ENCODE peak calls at places on chromosomes 2 and 18, in seven cellular contexts. S is AG04450; I is OCI-LY7; R is heart left ventricle; B is psoas muscle; W is K562; Z is naive thymus-derived CD4-positive, alpha-beta T cell. K is an unnamed sample.
A peak's percentile ranks its signal among the peaks of the same experiment; 100 is the strongest.

GRCh38 chr18:24227976-24228660 is 89.3 kb downstream of the CABYR start:
- DNase-seq in B (no peak), I (no peak), Z (no peak), S (peak; percentile 20), R (no peak), W (no peak), K (no peak)

GRCh38 chr2:223414646-223415045 is 187.5 kb downstream of the SCG2 start:
- DNase-seq in W (no peak), I (no peak), S (peak; percentile 7), B (peak; percentile 40), R (no peak), Z (no peak), K (no peak)

GRCh38 chr2:225400060-225400511 is 576 bp downstream of the NYAP2 start:
- DNase-seq in R (no peak), S (peak; percentile 16), Z (no peak), I (peak; percentile 5), B (peak; percentile 13), W (no peak), K (no peak)

GRCh38 chr2:134333646-134334189 is 79.8 kb downstream of the MGAT5 start:
- DNase-seq in I (no peak), Z (no peak), B (no peak), W (no peak), R (no peak), S (no peak), K (no peak)

GRCh38 chr2:235543126-235543750 is 49.4 kb downstream of the AGAP1 start:
- DNase-seq in W (no peak), R (peak; percentile 26), Z (no peak), I (no peak), B (no peak), S (no peak), K (no peak)

GRCh38 chr18:34807106-34807796 is 97.2 kb downstream of the DTNA start:
- DNase-seq in Z (no peak), S (no peak), B (no peak), R (no peak), W (no peak), I (no peak), K (no peak)

GRCh38 chr2:177735318-177735803 is 337.2 kb downstream of the PDE11A start:
- DNase-seq in B (no peak), S (no peak), Z (no peak), R (no peak), I (no peak), W (no peak), K (no peak)

GRCh38 chr2:235168174-235168979 is 216.6 kb downstream of the SH3BP4 start:
- DNase-seq in Z (no peak), W (no peak), I (no peak), S (no peak), R (no peak), B (no peak), K (no peak)

GRCh38 chr2:216082388-216082733 is 642 bp downstream of the TMEM169 start:
- DNase-seq in Z (no peak), B (no peak), S (no peak), R (no peak), I (no peak), W (no peak), K (no peak)

GRCh38 chr2:43977677-43978076 is 18.1 kb downstream of the LRPPRC start:
- DNase-seq in Z (no peak), B (no peak), I (no peak), R (no peak), S (no peak), W (no peak), K (no peak)

GRCh38 chr2:109348645-109349554 is 219.9 kb downstream of the SH3RF3 start:
- DNase-seq in I (no peak), B (no peak), Z (peak; percentile 74), W (no peak), S (no peak), R (no peak), K (no peak)

DNA sequence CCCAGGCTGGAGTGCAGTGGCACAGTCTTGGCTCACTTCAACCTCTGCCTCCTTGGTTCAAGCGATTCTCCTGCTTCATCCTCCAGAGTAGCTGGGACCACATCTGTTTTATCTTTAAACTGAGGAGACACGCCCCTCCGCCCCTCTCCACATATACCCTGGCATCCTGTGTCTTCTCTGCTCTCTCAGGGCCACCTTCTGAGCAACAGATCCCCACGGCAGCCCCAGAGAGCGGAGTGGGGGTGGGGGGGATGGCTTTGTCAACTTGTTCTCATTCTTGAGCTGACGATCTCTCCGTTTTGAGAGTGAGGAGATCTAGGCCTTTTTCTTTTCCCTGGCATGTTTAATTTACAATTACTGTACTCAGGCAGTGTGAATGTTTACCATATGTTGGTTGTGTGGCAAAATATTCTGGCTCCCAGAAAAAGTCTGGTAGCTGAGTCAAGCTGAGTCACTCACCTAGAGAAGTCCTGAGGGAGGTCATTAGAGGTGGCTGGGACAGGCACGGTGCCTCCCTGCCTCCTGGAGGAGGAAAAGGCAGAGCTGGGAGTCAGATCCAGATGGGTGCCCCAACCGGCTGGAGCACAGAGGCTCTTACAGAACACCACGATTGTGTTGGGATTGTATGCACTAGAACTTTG is 19.5 kb upstream of the ID2 start:
- DNase-seq in R (no peak), S (no peak), I (no peak), Z (no peak), W (peak; percentile 59), B (no peak), K (no peak)
- H3K27ac ChIP-seq in R (no peak overlapping the region), S (peak overlapping the region; percentile 89), I (no peak overlapping the region), Z (no peak overlapping the region), W (no peak overlapping the region), B (no peak overlapping the region), K (no peak overlapping the region)

GRCh38 chr2:2922156-2922555 is 455.5 kb downstream of the EIPR1 start:
- DNase-seq in I (no peak), R (no peak), S (no peak), Z (no peak), B (no peak), W (no peak), K (no peak)
- H3K27ac ChIP-seq in I (no peak overlapping the region), R (no peak overlapping the region), S (no peak overlapping the region), Z (no peak overlapping the region), B (no peak overlapping the region), W (no peak overlapping the region), K (no peak overlapping the region)

GRCh38 chr18:11995445-11996189 is 14.3 kb downstream of the IMPA2 start:
- DNase-seq in Z (peak; percentile 52), I (peak; percentile 76), B (peak; percentile 73), W (peak; percentile 65), R (peak; percentile 86), S (peak; percentile 48), K (no peak)

GRCh38 chr18:11996190-11996754 is 15.0 kb downstream of the IMPA2 start:
- DNase-seq in S (no peak), B (no peak), R (no peak), W (no peak), Z (no peak), I (no peak), K (no peak)

GRCh38 chr18:11996907-11997306 is 15.6 kb downstream of the IMPA2 start:
- DNase-seq in Z (no peak), W (no peak), R (no peak), I (no peak), B (no peak), S (no peak), K (no peak)

GRCh38 chr18:11998182-11998581 is 16.9 kb downstream of the IMPA2 start:
- DNase-seq in S (no peak), R (peak; percentile 69), W (no peak), Z (no peak), B (peak; percentile 43), I (no peak), K (no peak)

DNA sequence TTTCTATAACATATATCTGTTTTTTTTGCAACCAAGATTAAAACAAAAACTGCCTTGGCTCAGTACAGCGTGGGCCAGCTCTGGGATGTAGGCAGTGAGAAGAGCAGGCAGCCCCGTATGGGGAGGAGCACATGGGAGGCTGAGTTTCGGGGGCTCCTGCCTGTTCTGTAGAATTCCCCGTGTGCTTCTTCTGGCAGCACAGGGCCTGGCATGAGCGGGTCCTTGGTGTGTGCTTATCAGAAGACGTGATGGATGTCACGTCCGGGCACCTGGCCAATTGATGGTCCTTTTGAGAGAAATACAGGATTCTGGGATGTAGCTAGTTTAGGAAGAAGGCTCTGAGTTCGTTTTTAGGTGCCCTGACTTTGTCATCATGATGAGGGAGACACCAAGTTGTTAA is 16.2 kb downstream of the IMPA2 start:
- DNase-seq in Z (no peak), I (no peak), W (no peak), S (no peak), B (no peak), R (no peak), K (no peak)
- H3K27ac ChIP-seq in Z (no peak overlapping the region), I (no peak overlapping the region), W (no peak overlapping the region), S (no peak overlapping the region), B (peak overlapping the region; percentile 86), R (peak overlapping the region; percentile 65), K (no peak overlapping the region)

GRCh38 chr2:47080888-47081301 is 74.2 kb downstream of the STPG4 start:
- DNase-seq in W (no peak), R (no peak), B (no peak), I (no peak), Z (no peak), S (no peak), K (no peak)

GRCh38 chr2:47086054-47086471 is 69.0 kb downstream of the STPG4 start:
- DNase-seq in B (no peak), R (no peak), S (no peak), W (no peak), I (no peak), Z (no peak), K (no peak)

GRCh38 chr2:47083485-47083884 is 71.6 kb downstream of the STPG4 start:
- DNase-seq in S (no peak), Z (no peak), R (no peak), B (no peak), W (no peak), I (no peak), K (no peak)

GRCh38 chr2:47083886-47084682 is 71.0 kb downstream of the STPG4 start:
- DNase-seq in S (no peak), B (no peak), Z (no peak), I (no peak), W (no peak), R (peak; percentile 75), K (no peak)

DNA sequence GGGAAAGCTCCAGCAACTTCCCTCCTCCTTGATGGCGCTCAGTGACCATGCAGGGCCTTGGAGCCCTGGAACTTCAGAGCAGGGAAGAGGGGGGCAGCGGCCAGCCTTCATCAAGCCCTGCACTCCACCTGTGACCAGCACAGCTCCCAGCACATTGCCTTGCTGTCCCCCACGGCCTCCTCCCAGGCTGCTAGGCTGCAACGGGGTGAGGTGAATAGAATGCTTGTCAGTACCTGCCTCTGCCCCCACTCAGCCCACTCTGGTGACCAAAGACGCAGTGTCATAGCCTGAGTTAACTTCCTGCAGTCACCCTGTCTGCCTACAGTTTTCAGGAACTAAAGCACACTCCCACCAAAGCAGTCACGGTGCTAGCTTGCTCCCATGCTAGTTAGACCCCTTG is 72.1 kb downstream of the STPG4 start:
- DNase-seq in R (no peak), S (no peak), B (no peak), I (no peak), W (no peak), Z (no peak), K (no peak)
- H3K27ac ChIP-seq in R (peak overlapping the region; percentile 65), S (no peak overlapping the region), B (no peak overlapping the region), I (no peak overlapping the region), W (no peak overlapping the region), Z (no peak overlapping the region), K (no peak overlapping the region)

GRCh38 chr2:151827564-151828142 is 568 bp downstream of the ARL5A start:
- DNase-seq in W (no peak), B (no peak), Z (no peak), S (no peak), R (peak; percentile 55), I (peak; percentile 50), K (no peak)
- H3K27ac ChIP-seq in W (peak overlapping the region; percentile 75), B (peak overlapping the region; percentile 93), Z (peak overlapping the region; percentile 87), S (peak overlapping the region; percentile 13), R (peak overlapping the region; percentile 94), I (peak overlapping the region; percentile 57), K (peak overlapping the region; percentile 28)

GRCh38 chr2:158685646-158686045 is 109.5 kb upstream of the DAPL1 start:
- DNase-seq in R (no peak), I (no peak), B (no peak), Z (no peak), S (no peak), W (no peak), K (peak; percentile 67)
- H3K27ac ChIP-seq in R (no peak overlapping the region), I (no peak overlapping the region), B (no peak overlapping the region), Z (no peak overlapping the region), S (no peak overlapping the region), W (no peak overlapping the region), K (peak overlapping the region; percentile 7)